ENCODE peak calls at places on chromosome 2, in five cellular contexts. U, V, C, O and Z are unnamed samples.

GRCh38 chr2:177586154-177586553 is 193.6 kb downstream of the AGPS start:
- DNase-seq in O (no peak), V (no peak), U (no peak), C (no peak), Z (no peak)

GRCh38 chr2:238649123-238649522 is 198.8 kb upstream of the TWIST2 start:
- DNase-seq in V (no peak), U (no peak), C (no peak), O (no peak), Z (no peak)

GRCh38 chr2:122136071-122136470 is 380.6 kb downstream of the TSN start:
- DNase-seq in V (no peak), O (no peak), U (no peak), C (no peak), Z (no peak)

GRCh38 chr2:28232267-28232666 is 160.4 kb upstream of the FOSL2 start:
- DNase-seq in U (peak; percentile 46), V (no peak), C (peak; percentile 24), O (peak; percentile 51), Z (no peak)

GRCh38 chr2:64685430-64685829 is 31.7 kb upstream of the SERTAD2 start:
- DNase-seq in C (no peak), O (peak; percentile 22), U (no peak), V (no peak), Z (no peak)

GRCh38 chr2:29900971-29901633 is 20.3 kb downstream of the ALK start:
- DNase-seq in V (no peak), C (no peak), U (no peak), O (no peak), Z (no peak)

GRCh38 chr2:168517801-168518200 is 61.7 kb downstream of the CERS6 start:
- DNase-seq in V (no peak), C (no peak), U (no peak), O (no peak), Z (no peak)

GRCh38 chr2:231554748-231555545 is 24.7 kb upstream of the NMUR1 start:
- DNase-seq in O (peak; percentile 41), V (peak; percentile 39), U (peak; percentile 41), C (peak; percentile 72), Z (peak; percentile 90)

GRCh38 chr2:189218236-189218635 is 38.7 kb upstream of the COL5A2 start:
- DNase-seq in C (no peak), O (no peak), U (no peak), V (no peak), Z (no peak)
- H3K4me3 ChIP-seq in C (no peak overlapping the region), O (no peak overlapping the region), U (no peak overlapping the region), V (no peak overlapping the region), Z (no peak overlapping the region)

GRCh38 chr2:114068438-114068837 is 178.5 kb downstream of the ACTR3 start:
- DNase-seq in V (no peak), U (peak; percentile 43), C (no peak), O (no peak), Z (no peak)

GRCh38 chr2:114061566-114062098 is 171.7 kb downstream of the ACTR3 start:
- DNase-seq in O (no peak), V (no peak), C (no peak), U (no peak), Z (no peak)

GRCh38 chr2:114065731-114066130 is 175.8 kb downstream of the ACTR3 start:
- DNase-seq in C (no peak), U (no peak), O (no peak), V (no peak), Z (no peak)

GRCh38 chr2:114063346-114063745 is 173.5 kb downstream of the ACTR3 start:
- DNase-seq in O (no peak), U (no peak), C (no peak), V (no peak), Z (no peak)

GRCh38 chr2:114066186-114066747 is 176.4 kb downstream of the ACTR3 start:
- DNase-seq in O (no peak), U (no peak), V (no peak), C (no peak), Z (no peak)
- H3K4me3 ChIP-seq in O (no peak overlapping the region), U (no peak overlapping the region), V (no peak overlapping the region), C (no peak overlapping the region), Z (no peak overlapping the region)

GRCh38 chr2:58052978-58053377 is 6.4 kb downstream of the VRK2 start:
- DNase-seq in V (no peak), U (no peak), C (no peak), O (no peak), Z (no peak)

GRCh38 chr2:58055027-58055786 is 8.6 kb downstream of the VRK2 start:
- DNase-seq in U (no peak), V (no peak), C (no peak), O (no peak), Z (no peak)

GRCh38 chr2:58051445-58051844 is 4.8 kb downstream of the VRK2 start:
- DNase-seq in C (no peak), O (no peak), V (no peak), U (no peak), Z (no peak)

GRCh38 chr2:58056201-58056916 is 9.8 kb downstream of the VRK2 start:
- DNase-seq in C (no peak), U (no peak), V (no peak), O (no peak), Z (no peak)

GRCh38 chr2:58054264-58054663 is 7.7 kb downstream of the VRK2 start:
- DNase-seq in O (peak; percentile 21), U (no peak), C (no peak), V (no peak), Z (no peak)
- H3K4me3 ChIP-seq in O (no peak overlapping the region), U (no peak overlapping the region), C (no peak overlapping the region), V (no peak overlapping the region), Z (no peak overlapping the region)

GRCh38 chr2:183349046-183349445 is 224.8 kb downstream of the NUP35 start:
- DNase-seq in V (no peak), O (no peak), U (no peak), C (no peak), Z (no peak)
- H3K4me3 ChIP-seq in V (no peak overlapping the region), O (no peak overlapping the region), U (no peak overlapping the region), C (no peak overlapping the region), Z (no peak overlapping the region)